ENCODE peak calls at places on chromosomes 4 and X, in seven cellular contexts. S is B cell; E is fibroblast of the aortic adventitia; U is CD4-positive, alpha-beta T cell; V is natural killer cell; X is fibroblast of mammary gland; W is uterus. M is an unnamed sample.

GRCh38 chr4:3483471-3483921 is 20.4 kb downstream of the DOK7 start:
- DNase-seq in S (no peak), E (peak), U (no peak), V (no peak), X (no peak), W (no peak), M (no peak)

GRCh38 chr4:8278009-8278395 is 8.4 kb downstream of the HTRA3 start:
- DNase-seq in S (no peak), E (no peak), U (no peak), V (no peak), X (peak), W (no peak), M (no peak)

GRCh38 chr4:152193059-152193458 is 342.8 kb downstream of the FBXW7 start:
- DNase-seq in S (no peak), E (peak), U (no peak), V (no peak), X (no peak), W (no peak), M (no peak)

GRCh38 chrX:6238576-6238975 is 9.9 kb upstream of the NLGN4X start:
- DNase-seq in S (no peak), E (no peak), U (no peak), V (no peak), X (no peak), W (no peak), M (no peak)

GRCh38 chr4:54402880-54403503 is 173.9 kb downstream of the PDGFRA start:
- DNase-seq in S (no peak), E (no peak), U (no peak), V (no peak), X (no peak), W (no peak), M (no peak)

GRCh38 chrX:130285069-130285620 is 16.4 kb upstream of the ZNF280C start:
- DNase-seq in S (no peak), E (no peak), U (no peak), V (no peak), X (no peak), W (no peak), M (no peak)

GRCh38 chrX:53682885-53683555 is 3.5 kb downstream of the HUWE1 start:
- DNase-seq in S (no peak), E (peak), U (no peak), V (no peak), X (peak), W (peak), M (no peak)

GRCh38 chrX:154008521-154008920 is 11.2 kb downstream of the IRAK1 start:
- DNase-seq in S (no peak), E (no peak), U (no peak), V (no peak), X (no peak), W (no peak), M (no peak)

GRCh38 chrX:100447563-100448397 is 37.7 kb upstream of the PCDH19 start:
- DNase-seq in S (peak), E (peak), U (peak), V (no peak), X (peak), W (peak), M (peak)

GRCh38 chr4:1873776-1874175 is 2.6 kb downstream of the NSD2 start:
- DNase-seq in S (no peak), E (no peak), U (no peak), V (no peak), X (no peak), W (no peak), M (no peak)

GRCh38 chrX:27132851-27133250 is 330.3 kb downstream of the PPP4R3C start:
- DNase-seq in S (no peak), E (no peak), U (no peak), V (no peak), X (no peak), W (no peak), M (no peak)

GRCh38 chr4:17811078-17811603 is 362 bp downstream of the NCAPG start:
- DNase-seq in S (no peak), E (no peak), U (no peak), V (no peak), X (peak), W (peak), M (no peak)

GRCh38 chr4:127124919-127125318 is 507.8 kb upstream of the INTU start:
- DNase-seq in S (no peak), E (peak), U (no peak), V (no peak), X (peak), W (no peak), M (no peak)

GRCh38 chr4:145034727-145035211 is 63.2 kb downstream of the ANAPC10 start:
- DNase-seq in S (no peak), E (peak), U (no peak), V (no peak), X (peak), W (no peak), M (no peak)

GRCh38 chrX:139158256-139158655 is 372.3 kb upstream of the F9 start:
- DNase-seq in S (no peak), E (no peak), U (no peak), V (no peak), X (no peak), W (no peak), M (no peak)

GRCh38 chr4:151692443-151692782 is 68.4 kb downstream of the GATB start:
- DNase-seq in S (no peak), E (no peak), U (no peak), V (no peak), X (no peak), W (no peak), M (no peak)

GRCh38 chr4:105179539-105180401 is 33.1 kb downstream of the TET2 start:
- DNase-seq in S (no peak), E (no peak), U (no peak), V (no peak), X (peak), W (no peak), M (no peak)

GRCh38 chr4:76688737-76689078 is 209.2 kb downstream of the SOWAHB start:
- DNase-seq in S (no peak), E (no peak), U (no peak), V (no peak), X (no peak), W (no peak), M (no peak)

GRCh38 chr4:184312126-184312525 is 94.5 kb upstream of the ENPP6 start:
- DNase-seq in S (no peak), E (no peak), U (no peak), V (no peak), X (no peak), W (no peak), M (no peak)

GRCh38 chr4:94452476-94453300 is 946 bp downstream of the PDLIM5 start:
- DNase-seq in S (no peak), E (peak), U (no peak), V (no peak), X (peak), W (peak), M (peak)

GRCh38 chr4:1291996-1292702 is 2.5 kb downstream of the MAEA start:
- DNase-seq in S (no peak), E (no peak), U (no peak), V (no peak), X (no peak), W (no peak), M (no peak)

GRCh38 chr4:102789317-102789717 is 28.5 kb upstream of the MANBA start:
- DNase-seq in S (no peak), E (peak), U (no peak), V (no peak), X (peak), W (no peak), M (no peak)

GRCh38 chr4:6773616-6774540 is 8.6 kb upstream of the KIAA0232 start:
- DNase-seq in S (no peak), E (no peak), U (no peak), V (no peak), X (no peak), W (no peak), M (no peak)

GRCh38 chr4:7392438-7393374 is 42.0 kb downstream of the PSAPL1 start:
- DNase-seq in S (no peak), E (peak), U (no peak), V (no peak), X (peak), W (peak), M (no peak)

GRCh38 chrX:10014462-10015373 is 47.6 kb downstream of the CLDN34 start:
- DNase-seq in S (peak), E (peak), U (peak), V (peak), X (peak), W (peak), M (peak)

GRCh38 chr4:29278580-29278979 is 1441.6 kb upstream of the PCDH7 start:
- DNase-seq in S (no peak), E (peak), U (no peak), V (no peak), X (peak), W (no peak), M (no peak)

GRCh38 chr4:105600256-105600655 is 47.8 kb downstream of the ARHGEF38 start:
- DNase-seq in S (no peak), E (no peak), U (no peak), V (no peak), X (no peak), W (no peak), M (no peak)

GRCh38 chr4:153151535-153152452 is 52.4 kb upstream of the TRIM2 start:
- DNase-seq in S (peak), E (peak), U (no peak), V (no peak), X (no peak), W (peak), M (peak)

GRCh38 chr4:27463816-27464215 is 603.2 kb downstream of the STIM2 start:
- DNase-seq in S (no peak), E (peak), U (no peak), V (no peak), X (peak), W (no peak), M (no peak)

DNA sequence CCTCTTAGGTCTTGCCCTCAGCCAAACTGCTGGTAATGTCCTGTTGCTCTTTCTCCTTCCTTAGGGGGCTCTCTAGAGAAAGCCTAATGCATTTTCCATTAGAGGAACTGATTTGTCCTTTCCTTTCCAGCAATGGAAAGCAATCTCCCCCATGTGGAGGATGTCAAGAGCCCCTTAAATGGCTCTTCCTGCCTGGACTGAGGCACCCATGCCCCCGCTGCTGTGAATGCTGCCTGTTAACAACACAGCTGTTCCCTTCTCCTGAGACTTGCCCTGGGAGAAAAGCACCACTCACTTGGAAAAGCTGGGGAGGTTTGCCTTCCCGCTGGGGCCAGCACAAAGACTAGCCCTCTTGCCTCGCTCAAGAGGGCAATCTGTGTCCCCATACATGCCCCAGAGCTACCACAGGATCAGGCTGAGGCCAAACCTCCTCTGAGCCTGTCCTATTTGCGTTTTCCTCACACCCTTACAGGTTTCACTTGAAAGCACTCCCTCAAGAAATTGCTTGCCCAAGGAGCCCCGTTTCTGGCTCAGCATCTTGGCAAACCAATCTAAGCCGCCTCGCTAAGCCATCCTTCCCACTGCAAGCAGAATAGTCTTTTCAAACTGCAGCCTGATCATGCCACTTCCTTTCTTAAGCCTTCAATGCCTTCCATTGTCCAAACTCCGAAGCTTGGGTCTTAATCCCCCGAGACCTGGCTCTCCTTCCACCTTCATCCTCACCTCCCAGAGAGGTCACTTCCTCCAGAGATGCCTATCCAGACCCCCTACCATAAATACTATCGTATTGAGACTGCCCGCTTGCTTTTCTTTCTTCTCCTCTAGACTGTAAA is 23.2 kb upstream of the SMIM20 start:
- DNase-seq in S (no peak), E (no peak), U (no peak), V (no peak), X (no peak), W (no peak), M (no peak)
- TF ChIP-seq CTCF in S (no peak), E (no peak), U (no peak), V (no peak), X (no peak), W (no peak), M (no peak)

DNA sequence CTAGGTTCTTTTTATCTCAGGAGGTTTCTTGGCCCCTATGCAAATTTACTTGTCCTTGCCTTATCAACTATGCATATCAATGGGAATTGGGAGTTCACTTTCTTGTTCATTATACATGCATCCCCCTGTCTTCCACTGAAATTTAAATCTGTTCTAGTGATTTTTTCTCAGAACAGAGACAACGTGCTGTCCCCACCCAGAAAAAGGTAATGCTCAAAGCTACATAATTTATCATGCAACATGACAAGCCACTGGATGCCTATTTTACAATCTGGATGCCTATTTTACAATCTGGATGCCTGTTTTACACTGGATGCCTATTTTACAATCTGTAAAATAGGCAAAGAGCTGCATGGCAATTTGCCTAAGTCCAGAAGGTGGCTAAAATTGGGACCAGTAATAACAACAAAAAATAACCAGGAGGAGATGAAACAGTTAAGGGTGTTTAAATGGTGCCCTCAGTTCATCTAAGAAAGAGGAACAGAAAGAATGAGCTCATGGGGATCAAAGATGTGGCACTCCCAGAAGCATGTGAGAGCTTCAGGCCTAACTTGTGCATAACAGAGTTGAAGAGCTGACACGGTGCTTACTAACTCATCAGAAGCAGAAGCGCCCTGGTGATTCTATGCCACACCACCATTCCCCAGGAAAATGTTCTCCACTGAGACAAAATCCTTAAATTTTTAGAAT is 537.9 kb upstream of the BOD1L1 start:
- DNase-seq in S (peak), E (no peak), U (no peak), V (no peak), X (no peak), W (no peak), M (peak)
- TF ChIP-seq CTCF in S (no peak), E (no peak), U (no peak), V (no peak), X (no peak), W (no peak), M (no peak)

GRCh38 chrX:68498044-68498507 is 775 bp upstream of the YIPF6 start:
- DNase-seq in S (no peak), E (no peak), U (no peak), V (no peak), X (peak), W (no peak), M (no peak)
- TF ChIP-seq CTCF in S (no peak), E (peak), U (no peak), V (no peak), X (no peak), W (peak), M (no peak)

GRCh38 chr4:52172166-52172565 is 121.1 kb downstream of the SPATA18 start:
- DNase-seq in S (no peak), E (peak), U (no peak), V (no peak), X (peak), W (no peak), M (no peak)
- TF ChIP-seq CTCF in S (no peak), E (peak), U (no peak), V (no peak), X (peak), W (no peak), M (no peak)

GRCh38 chr4:115790812-115791211 is 677.4 kb upstream of the NDST4 start:
- DNase-seq in S (no peak), E (no peak), U (no peak), V (no peak), X (no peak), W (no peak), M (no peak)
- TF ChIP-seq CTCF in S (no peak), E (no peak), U (no peak), V (no peak), X (no peak), W (no peak), M (no peak)

DNA sequence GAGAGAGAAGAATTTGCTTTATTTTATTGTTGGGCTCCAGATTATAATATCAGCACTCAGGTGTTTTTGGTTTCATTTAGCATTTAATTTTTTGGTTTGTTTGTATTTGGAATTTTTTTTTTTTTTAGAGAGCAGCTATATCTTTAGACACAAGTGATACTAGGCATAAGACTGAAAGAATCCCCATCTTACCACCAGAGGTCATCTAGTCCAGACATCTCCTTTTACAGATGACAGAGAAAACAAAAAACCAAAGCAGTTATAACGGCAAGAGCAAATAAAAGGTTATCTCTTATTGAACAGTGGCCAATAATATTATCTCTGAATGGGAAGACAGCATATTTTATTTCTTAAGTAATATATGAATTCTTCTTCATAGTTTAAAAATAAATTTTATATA is 22.8 kb downstream of the USP38 start:
- DNase-seq in S (no peak), E (peak), U (no peak), V (no peak), X (peak), W (no peak), M (no peak)
- TF ChIP-seq CTCF in S (peak), E (peak), U (no peak), V (no peak), X (peak), W (peak), M (peak)

DNA sequence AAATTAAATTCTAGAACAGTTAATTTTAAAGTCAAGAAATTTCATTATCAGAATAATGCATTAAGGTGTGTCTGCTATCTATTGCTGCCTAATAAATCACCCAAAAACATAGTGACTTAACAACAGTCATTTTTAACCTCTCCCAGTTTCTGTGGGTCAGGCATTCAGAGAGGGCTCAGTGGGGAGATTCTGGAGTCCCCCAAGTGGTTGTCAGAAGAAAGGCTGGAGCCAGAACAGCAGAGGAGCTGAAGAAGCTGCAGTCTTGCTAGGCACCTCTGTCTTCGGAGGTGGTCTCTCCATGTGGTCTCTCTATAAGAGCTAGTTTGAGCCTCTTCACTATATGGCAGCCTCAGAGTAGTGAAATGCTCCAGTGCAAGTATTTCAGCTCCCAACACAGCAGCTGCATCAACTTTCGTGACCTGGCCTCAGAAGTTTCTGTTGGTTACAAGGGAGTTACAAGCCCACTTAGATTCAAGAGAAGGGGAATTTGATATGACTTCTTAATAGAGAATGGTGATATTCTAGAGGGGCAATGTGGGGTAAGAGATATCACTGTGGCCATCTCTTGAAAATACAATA is 9.4 kb upstream of the HOPX start:
- DNase-seq in S (no peak), E (no peak), U (no peak), V (no peak), X (no peak), W (no peak), M (no peak)
- TF ChIP-seq CTCF in S (no peak), E (no peak), U (no peak), V (no peak), X (no peak), W (no peak), M (peak)

GRCh38 chr4:159447296-159447695 is 344.4 kb downstream of the RAPGEF2 start:
- DNase-seq in S (no peak), E (peak), U (no peak), V (no peak), X (peak), W (no peak), M (no peak)

GRCh38 chr4:159443975-159444374 is 341.1 kb downstream of the RAPGEF2 start:
- DNase-seq in S (no peak), E (no peak), U (no peak), V (no peak), X (no peak), W (no peak), M (no peak)

GRCh38 chr4:159445671-159446070 is 342.8 kb downstream of the RAPGEF2 start:
- DNase-seq in S (no peak), E (no peak), U (no peak), V (no peak), X (peak), W (no peak), M (no peak)

GRCh38 chr4:159446266-159446976 is 343.5 kb downstream of the RAPGEF2 start:
- DNase-seq in S (no peak), E (peak), U (no peak), V (no peak), X (peak), W (peak), M (peak)

DNA sequence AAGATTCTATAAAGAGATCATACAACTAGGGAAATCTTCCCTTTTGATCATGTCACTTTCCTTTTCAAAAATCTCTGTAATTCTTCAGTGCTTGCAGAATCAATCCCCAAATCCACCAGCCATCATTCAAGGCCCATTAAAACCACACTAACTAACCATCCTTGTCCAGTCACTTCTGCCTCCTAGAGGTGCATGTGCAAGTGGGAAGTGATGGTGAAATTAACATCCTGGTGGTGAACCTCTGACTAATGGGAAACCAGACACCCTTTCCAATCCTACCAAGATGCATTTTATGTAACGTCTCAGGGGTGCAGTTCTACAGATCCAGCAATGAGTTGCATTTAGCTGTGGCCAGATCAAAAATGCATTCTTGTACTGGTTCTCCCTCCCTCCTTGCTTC is 341.8 kb downstream of the RAPGEF2 start:
- DNase-seq in S (no peak), E (peak), U (no peak), V (no peak), X (peak), W (no peak), M (no peak)
- TF ChIP-seq CTCF in S (no peak), E (peak), U (no peak), V (no peak), X (peak), W (no peak), M (no peak)

DNA sequence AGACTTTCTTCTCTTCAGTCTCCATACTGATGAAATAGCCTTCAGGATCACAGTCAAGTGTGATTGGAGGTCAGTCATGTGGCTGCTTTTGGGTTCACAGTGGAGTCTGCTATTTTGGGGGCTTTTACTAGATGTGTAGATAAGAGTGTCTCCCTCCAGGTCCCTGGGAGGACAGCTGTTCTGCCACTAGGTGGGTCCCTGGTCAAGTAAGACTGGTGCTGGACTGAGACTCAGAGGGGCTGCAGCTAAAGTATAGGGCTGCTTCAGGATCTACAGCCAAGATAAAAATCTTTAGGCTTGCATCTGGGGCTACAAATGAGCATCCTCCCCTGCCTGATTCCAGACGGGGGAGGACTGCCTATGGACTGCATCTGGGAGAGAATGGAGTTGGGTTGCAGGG is 200.7 kb upstream of the ANKRD50 start:
- DNase-seq in S (no peak), E (no peak), U (no peak), V (no peak), X (no peak), W (no peak), M (no peak)
- TF ChIP-seq CTCF in S (no peak), E (no peak), U (no peak), V (no peak), X (no peak), W (no peak), M (no peak)

M was measured in GM13977.